ENCODE peak calls at places on chromosomes 11 and 22, in four cellular contexts. P is psoas muscle; G is stimulated activated CD8-positive, alpha-beta memory T cell treated with anti-CD3 and anti-CD28 coated beads, Interleukin-2, amount 100 ng/mL, for 48 hours; Y is left lobe of liver. V is an unnamed sample.

GRCh38 chr11:73384871-73385692 is 8.9 kb downstream of the RELT start:
- DNase-seq in P (peak), G (no peak), Y (no peak), V (peak)

GRCh38 chr22:17734197-17734596 is 40.1 kb downstream of the BID start:
- DNase-seq in P (no peak), G (no peak), Y (no peak), V (no peak)

GRCh38 chr11:8217926-8218325 is 45.8 kb downstream of the LMO1 start:
- DNase-seq in P (no peak), G (no peak), Y (no peak), V (no peak)

GRCh38 chr11:94511932-94512781 is at the start of gene C11orf97:
- DNase-seq in P (peak), G (peak), Y (peak), V (no peak)

GRCh38 chr22:36149464-36149863 is 11.1 kb downstream of the APOL3 start:
- DNase-seq in P (no peak), G (no peak), Y (peak), V (no peak)

GRCh38 chr22:24486501-24486921 is 8.6 kb upstream of the UPB1 start:
- DNase-seq in P (no peak), G (no peak), Y (no peak), V (no peak)

GRCh38 chr11:67632175-67632981 is 2.6 kb upstream of the NUDT8 start:
- DNase-seq in P (no peak), G (no peak), Y (peak), V (no peak)

GRCh38 chr11:46600162-46600561 is 6.3 kb upstream of the AMBRA1 start:
- DNase-seq in P (no peak), G (no peak), Y (no peak), V (no peak)

GRCh38 chr11:104624021-104624420 is 274.2 kb downstream of the CASP12 start:
- DNase-seq in P (no peak), G (no peak), Y (no peak), V (no peak)

GRCh38 chr11:68044145-68044813 is 5.5 kb downstream of the TCIRG1 start:
- DNase-seq in P (no peak), G (no peak), Y (no peak), V (no peak)

GRCh38 chr11:35029979-35030378 is 109.0 kb upstream of the CD44 start:
- DNase-seq in P (no peak), G (no peak), Y (no peak), V (no peak)

GRCh38 chr22:50184004-50184461 is 1.7 kb upstream of the TRABD start:
- DNase-seq in P (peak), G (no peak), Y (peak), V (no peak)

GRCh38 chr11:67304511-67305113 is 1.3 kb downstream of the SSH3 start:
- DNase-seq in P (no peak), G (no peak), Y (peak), V (no peak)

GRCh38 chr22:30290679-30291333 is 1.5 kb upstream of the CASTOR1 start:
- DNase-seq in P (peak), G (no peak), Y (peak), V (no peak)

GRCh38 chr11:11973361-11973800 is 35.0 kb downstream of the DKK3 start:
- DNase-seq in P (peak), G (no peak), Y (peak), V (no peak)

GRCh38 chr22:25354456-25354855 is 135.0 kb downstream of the CRYBB2 start:
- DNase-seq in P (no peak), G (no peak), Y (peak), V (no peak)

GRCh38 chr11:109783017-109783416 is 310.2 kb upstream of the ZC3H12C start:
- DNase-seq in P (no peak), G (no peak), Y (no peak), V (no peak)

GRCh38 chr22:39598017-39598965 is 27.7 kb downstream of the CACNA1I start:
- DNase-seq in P (no peak), G (peak), Y (no peak), V (peak)

GRCh38 chr11:1287928-1288327 is 21.5 kb downstream of the TOLLIP start:
- DNase-seq in P (no peak), G (no peak), Y (no peak), V (no peak)

GRCh38 chr11:45737056-45737455 is 67.9 kb upstream of the SLC35C1 start:
- DNase-seq in P (no peak), G (no peak), Y (no peak), V (no peak)

GRCh38 chr11:122193457-122193856 is 77.4 kb upstream of the BLID start:
- DNase-seq in P (no peak), G (no peak), Y (no peak), V (no peak)

GRCh38 chr22:45880091-45880651 is 96.8 kb downstream of the WNT7B start:
- DNase-seq in P (no peak), G (no peak), Y (no peak), V (no peak)

GRCh38 chr22:46969961-46970360 is 207.5 kb downstream of the TBC1D22A start:
- DNase-seq in P (no peak), G (no peak), Y (no peak), V (no peak)

GRCh38 chr11:45745065-45745811 is 59.7 kb upstream of the SLC35C1 start:
- DNase-seq in P (peak), G (no peak), Y (no peak), V (no peak)

GRCh38 chr11:11444027-11444799 is 91.2 kb upstream of the CSNK2A3 start:
- DNase-seq in P (no peak), G (no peak), Y (no peak), V (no peak)

GRCh38 chr22:48760481-48761238 is 1067.0 kb downstream of the BRD1 start:
- DNase-seq in P (no peak), G (no peak), Y (peak), V (no peak)

GRCh38 chr11:77047007-77047927 is 13.1 kb downstream of the B3GNT6 start:
- DNase-seq in P (peak), G (no peak), Y (peak), V (peak)